ENCODE peak calls at places on chromosomes 6 and 20, in five cellular contexts. A, I, W, Z and Y are unnamed samples.

GRCh38 chr6:111329882-111330633 is 153.0 kb downstream of the REV3L start:
- DNase-seq in A (no peak), I (no peak), W (no peak), Z (no peak), Y (no peak)

GRCh38 chr6:89122625-89123024 is 4.8 kb upstream of the SRSF12 start:
- DNase-seq in A (no peak), I (no peak), W (no peak), Z (no peak), Y (peak)

GRCh38 chr6:88301888-88302768 is 136.0 kb upstream of the CNR1 start:
- DNase-seq in A (no peak), I (peak), W (no peak), Z (no peak), Y (peak)

GRCh38 chr6:54072708-54073313 is 38.4 kb upstream of the MLIP start:
- DNase-seq in A (no peak), I (no peak), W (no peak), Z (no peak), Y (peak)

GRCh38 chr6:43838276-43839036 is 68.4 kb downstream of the VEGFA start:
- DNase-seq in A (peak), I (no peak), W (peak), Z (peak), Y (peak)

GRCh38 chr20:50389808-50390684 is 120.1 kb upstream of the PTPN1 start:
- DNase-seq in A (no peak), I (no peak), W (no peak), Z (no peak), Y (no peak)

GRCh38 chr6:75266716-75267291 is 17.8 kb downstream of the TMEM30A start:
- DNase-seq in A (no peak), I (no peak), W (no peak), Z (no peak), Y (peak)

GRCh38 chr6:80165143-80165542 is 58.7 kb downstream of the BCKDHB start:
- DNase-seq in A (no peak), I (no peak), W (no peak), Z (no peak), Y (peak)

GRCh38 chr6:7255918-7256317 is 57.1 kb downstream of the SSR1 start:
- DNase-seq in A (no peak), I (no peak), W (no peak), Z (no peak), Y (no peak)

GRCh38 chr6:72580281-72580940 is 41.5 kb upstream of the KCNQ5 start:
- DNase-seq in A (no peak), I (peak), W (no peak), Z (no peak), Y (peak)
- TF ChIP-seq CTCF in A (no peak), I (peak), W (peak), Z (no peak), Y (peak)

DNA sequence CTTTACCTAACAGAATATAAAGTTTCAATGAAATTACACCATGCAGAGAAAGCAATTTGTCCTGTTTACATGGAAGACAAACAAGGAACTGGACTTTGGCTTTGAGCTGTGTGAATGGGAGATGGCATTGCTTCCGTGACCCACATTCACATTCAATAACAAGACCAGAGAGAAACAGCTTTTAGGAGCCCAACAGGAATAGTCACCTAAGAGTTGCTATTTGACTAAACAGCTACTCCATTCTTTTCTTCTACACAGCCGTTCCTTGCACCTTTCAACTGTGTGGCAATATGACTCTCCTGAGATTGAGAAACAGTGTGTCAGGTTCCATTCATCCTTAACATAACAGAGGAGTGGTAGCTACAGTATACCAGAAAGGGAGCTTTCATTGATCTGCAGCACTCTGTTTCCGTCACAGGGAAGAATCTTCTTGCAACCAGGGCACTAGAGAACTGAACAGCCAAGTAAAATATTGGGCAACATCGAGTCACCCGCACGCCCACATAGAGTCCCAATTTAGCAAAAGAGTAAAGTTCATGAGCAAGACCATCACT is 355.1 kb downstream of the HAO1 start:
- DNase-seq in A (no peak), I (peak), W (no peak), Z (no peak), Y (peak)
- H3K4me3 ChIP-seq in A (no peak), I (no peak), W (no peak), Z (no peak), Y (no peak)

DNA sequence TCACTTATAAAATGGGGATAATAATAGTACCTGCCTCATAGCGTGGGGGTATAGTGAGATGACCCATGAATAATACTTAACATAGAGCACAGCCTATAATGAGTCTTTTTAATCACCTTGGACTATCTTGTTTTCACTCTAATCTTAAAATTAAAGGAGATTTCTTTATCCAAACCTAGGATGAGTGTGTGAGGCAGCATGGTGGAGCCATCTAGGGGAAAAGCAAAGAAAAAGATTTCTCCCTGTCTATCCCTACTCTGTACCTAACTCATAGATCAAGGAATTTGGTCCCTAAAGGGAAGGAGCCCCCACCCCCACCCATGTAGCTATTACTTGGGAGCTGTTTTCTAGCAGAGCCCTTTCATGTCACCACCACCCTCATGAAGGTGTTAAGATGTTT is 45.2 kb upstream of the PAK5 start:
- DNase-seq in A (no peak), I (no peak), W (no peak), Z (no peak), Y (no peak)
- TF ChIP-seq CTCF in A (no peak), I (peak), W (no peak), Z (no peak), Y (no peak)

DNA sequence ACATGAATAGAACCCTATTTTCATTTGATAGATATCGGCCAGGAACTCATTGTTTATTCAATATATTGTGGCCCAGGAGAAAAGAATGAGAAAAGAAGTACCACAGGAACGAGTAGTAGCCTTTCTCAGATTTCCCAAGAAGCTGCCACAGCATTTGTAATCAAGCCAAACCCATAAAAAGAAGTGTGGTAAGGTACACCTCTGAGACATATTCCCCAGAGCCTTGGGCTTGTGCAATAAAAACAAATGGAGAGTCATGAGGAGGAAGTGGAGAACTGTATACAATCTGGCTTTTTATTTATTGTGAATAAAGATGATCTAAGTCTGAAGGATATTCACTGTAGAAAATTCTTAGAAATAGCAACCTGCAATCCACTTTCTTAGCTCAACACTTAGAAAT is 36.7 kb downstream of the KIF6 start:
- DNase-seq in A (no peak), I (no peak), W (no peak), Z (no peak), Y (peak)
- H3K4me3 ChIP-seq in A (no peak), I (no peak), W (no peak), Z (no peak), Y (no peak)

GRCh38 chr6:3750324-3751018 is 1.0 kb downstream of the PXDC1 start:
- DNase-seq in A (no peak), I (no peak), W (peak), Z (peak), Y (peak)

GRCh38 chr6:3751019-3751729 is at the start of gene PXDC1:
- DNase-seq in A (no peak), I (no peak), W (no peak), Z (peak), Y (no peak)

GRCh38 chr6:3753228-3753795 is 1.8 kb upstream of the PXDC1 start:
- DNase-seq in A (no peak), I (no peak), W (no peak), Z (no peak), Y (no peak)

GRCh38 chr6:3752538-3753227 is 1.2 kb upstream of the PXDC1 start:
- DNase-seq in A (no peak), I (no peak), W (no peak), Z (no peak), Y (no peak)

DNA sequence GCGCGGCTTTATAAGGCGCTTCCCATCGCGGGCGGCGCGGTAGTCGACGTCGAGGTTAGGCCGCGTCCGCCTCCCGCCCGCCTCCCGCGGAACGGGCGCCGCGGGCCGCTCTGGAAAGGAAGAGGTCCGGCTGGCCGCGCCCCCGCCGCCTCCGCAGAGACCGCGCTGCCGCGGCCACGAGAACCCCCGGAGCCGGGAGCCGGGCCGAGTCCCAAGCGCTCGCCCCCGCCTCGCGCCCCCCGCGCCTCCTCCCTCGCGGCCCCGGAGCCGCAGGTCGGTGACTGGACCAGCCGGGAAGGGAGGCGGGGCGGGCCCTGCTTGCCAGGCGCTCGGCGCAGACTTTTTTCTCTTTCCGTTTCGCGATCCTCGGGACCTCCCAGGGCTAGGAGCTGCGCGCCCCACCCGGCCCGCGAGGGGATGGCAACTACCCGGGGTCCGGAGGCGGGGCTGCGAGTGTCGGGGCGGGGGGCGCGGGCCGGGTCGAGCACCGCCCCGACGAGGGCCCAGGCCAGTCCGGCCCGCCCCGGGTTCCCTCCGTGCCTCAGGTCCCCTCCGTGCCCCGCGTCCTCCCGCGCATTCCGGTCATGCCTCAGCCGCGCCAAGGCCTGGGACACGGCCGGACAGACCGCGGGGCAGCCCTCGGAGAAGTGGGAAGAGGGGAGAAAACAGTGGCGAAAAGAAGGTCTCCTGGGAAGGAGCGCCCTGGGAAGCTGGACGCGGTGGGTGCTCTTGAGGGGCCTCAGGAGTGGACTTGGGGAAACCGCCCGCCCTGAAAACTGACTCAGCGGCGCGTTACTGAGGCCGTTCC is 421 bp upstream of the PXDC1 start:
- DNase-seq in A (no peak), I (no peak), W (peak), Z (peak), Y (peak)
- TF ChIP-seq CTCF in A (no peak), I (no peak), W (peak), Z (peak), Y (peak)

GRCh38 chr20:61251529-61252393 is at the start of gene CDH4:
- DNase-seq in A (no peak), I (no peak), W (no peak), Z (no peak), Y (no peak)

GRCh38 chr20:61253640-61254511 is 1.8 kb downstream of the CDH4 start:
- DNase-seq in A (no peak), I (no peak), W (no peak), Z (no peak), Y (no peak)

GRCh38 chr20:61253264-61253639 is 1.2 kb downstream of the CDH4 start:
- DNase-seq in A (no peak), I (no peak), W (no peak), Z (no peak), Y (no peak)

GRCh38 chr20:61254881-61255589 is 3.0 kb downstream of the CDH4 start:
- DNase-seq in A (no peak), I (peak), W (no peak), Z (no peak), Y (peak)

DNA sequence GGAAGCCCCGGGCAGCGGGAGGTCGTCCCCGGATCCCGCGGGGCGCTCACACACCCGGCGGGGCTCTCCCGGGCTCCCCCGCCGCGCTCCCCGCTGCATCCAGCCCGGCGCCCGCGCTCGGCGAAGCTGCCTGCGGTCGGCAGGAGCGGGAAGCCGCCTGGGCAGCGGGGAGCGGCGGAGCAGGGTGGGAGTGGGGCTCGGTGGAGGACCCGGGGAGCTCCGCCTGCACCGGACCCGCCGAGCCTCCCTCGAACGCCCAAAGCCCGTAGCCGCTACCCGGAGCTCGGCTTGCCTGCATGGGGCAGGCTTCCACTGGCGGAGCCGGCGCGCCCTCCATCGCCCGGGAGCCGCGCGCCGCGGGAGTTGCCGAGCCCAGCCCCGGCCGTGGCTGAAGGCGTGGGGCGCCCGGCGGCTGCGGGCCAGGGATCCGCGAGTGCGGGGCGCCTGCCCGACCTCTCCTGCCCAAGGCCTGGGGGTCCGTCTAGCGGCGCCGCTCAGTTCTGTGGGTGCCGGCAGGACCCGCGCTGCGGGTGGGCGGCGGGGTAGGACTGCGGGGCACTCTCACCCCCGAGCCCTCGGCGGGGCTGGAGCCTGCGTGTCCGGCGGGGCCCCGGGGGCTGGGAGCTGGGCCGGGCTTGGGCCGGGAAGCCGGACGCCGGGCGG is 671 bp downstream of the CDH4 start:
- DNase-seq in A (no peak), I (no peak), W (no peak), Z (no peak), Y (peak)
- H3K4me3 ChIP-seq in A (peak), I (peak), W (peak), Z (no peak), Y (peak)

DNA sequence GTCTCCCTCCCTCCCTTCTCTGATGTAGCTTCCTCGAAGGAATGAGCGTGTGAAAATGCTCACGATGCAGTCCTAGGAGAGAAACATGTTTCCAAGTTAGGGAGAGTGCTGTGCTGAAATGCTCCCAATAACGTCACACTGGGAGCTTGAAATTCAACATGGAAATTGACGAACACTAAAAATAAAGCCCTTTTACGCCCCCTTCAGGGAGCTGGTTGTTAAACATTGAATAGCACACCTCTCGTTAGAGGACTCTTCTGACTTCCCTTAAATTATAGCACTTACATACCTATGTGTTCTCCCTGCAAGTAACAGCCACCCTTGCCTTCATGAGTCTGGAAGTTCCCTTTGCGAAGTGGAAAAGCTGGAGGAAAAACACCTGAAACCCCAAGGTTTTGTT is 88.6 kb downstream of the BFSP1 start:
- DNase-seq in A (no peak), I (no peak), W (no peak), Z (no peak), Y (peak)
- TF ChIP-seq CTCF in A (no peak), I (peak), W (no peak), Z (no peak), Y (no peak)